ENCODE peak calls at places on chromosomes 16 and 17, in five cellular contexts. One of them, this sample, is unnamed.
A peak's percentile ranks its signal among the peaks of the same experiment; 100 is the strongest.

GRCh38 chr17:55067697-55068439 is 99.3 kb downstream of the STXBP4 start:
- DNase-seq in A673: peak; percentile 37
- DNase-seq in neural progenitor cell: no peak
- DNase-seq in pancreas: no peak
- DNase-seq in PC-3: peak; percentile 48
- DNase-seq in this sample: no peak

GRCh38 chr17:45976755-45977505 is 22.1 kb upstream of the STH start:
- DNase-seq in PC-3: no peak
- DNase-seq in A673: no peak
- DNase-seq in neural progenitor cell: no peak
- DNase-seq in pancreas: no peak
- DNase-seq in this sample: no peak

GRCh38 chr17:40362696-40363479 is 1.6 kb downstream of the GJD3 start:
- DNase-seq in A673: peak; percentile 71
- DNase-seq in pancreas: peak; percentile 74
- DNase-seq in neural progenitor cell: peak; percentile 92
- DNase-seq in PC-3: peak; percentile 75
- DNase-seq in this sample: peak; percentile 69

GRCh38 chr16:57357330-57358151 is 1.0 kb upstream of the CCL22 start:
- DNase-seq in pancreas: no peak
- DNase-seq in A673: no peak
- DNase-seq in neural progenitor cell: no peak
- DNase-seq in PC-3: no peak
- DNase-seq in this sample: no peak

GRCh38 chr17:1945621-1946020 is 79.5 kb downstream of the RTN4RL1 start:
- DNase-seq in neural progenitor cell: no peak
- DNase-seq in pancreas: no peak
- DNase-seq in PC-3: no peak
- DNase-seq in A673: no peak
- DNase-seq in this sample: no peak

GRCh38 chr17:19742495-19742894 is 5.6 kb downstream of the ALDH3A1 start:
- DNase-seq in A673: no peak
- DNase-seq in pancreas: no peak
- DNase-seq in neural progenitor cell: no peak
- DNase-seq in PC-3: no peak
- DNase-seq in this sample: no peak

GRCh38 chr16:15704545-15704987 is 54.5 kb downstream of the NDE1 start:
- DNase-seq in pancreas: peak; percentile 67
- DNase-seq in A673: peak; percentile 64
- DNase-seq in PC-3: peak; percentile 73
- DNase-seq in neural progenitor cell: peak; percentile 82
- DNase-seq in this sample: peak; percentile 64

GRCh38 chr17:54013117-54013516 is 190.4 kb downstream of the KIF2B start:
- DNase-seq in pancreas: no peak
- DNase-seq in A673: no peak
- DNase-seq in PC-3: no peak
- DNase-seq in neural progenitor cell: no peak
- DNase-seq in this sample: no peak

GRCh38 chr16:15825750-15826305 is 31.0 kb downstream of the MYH11 start:
- DNase-seq in pancreas: no peak
- DNase-seq in A673: no peak
- DNase-seq in PC-3: no peak
- DNase-seq in neural progenitor cell: no peak
- DNase-seq in this sample: no peak

GRCh38 chr16:31038993-31039392 is 5.6 kb downstream of the STX4 start:
- DNase-seq in PC-3: no peak
- DNase-seq in A673: no peak
- DNase-seq in neural progenitor cell: no peak
- DNase-seq in pancreas: no peak
- DNase-seq in this sample: no peak

GRCh38 chr17:75836605-75837004 is 7.6 kb downstream of the UNC13D start:
- DNase-seq in A673: no peak
- DNase-seq in PC-3: no peak
- DNase-seq in pancreas: no peak
- DNase-seq in neural progenitor cell: no peak
- DNase-seq in this sample: no peak

GRCh38 chr17:61837175-61838051 is 25.9 kb downstream of the BRIP1 start:
- DNase-seq in neural progenitor cell: peak; percentile 74
- DNase-seq in PC-3: peak; percentile 85
- DNase-seq in pancreas: peak; percentile 37
- DNase-seq in A673: peak; percentile 76
- DNase-seq in this sample: peak; percentile 9

GRCh38 chr17:50908140-50908859 is 42.1 kb upstream of the TOB1 start:
- DNase-seq in PC-3: peak; percentile 36
- DNase-seq in pancreas: no peak
- DNase-seq in neural progenitor cell: no peak
- DNase-seq in A673: no peak
- DNase-seq in this sample: no peak

GRCh38 chr17:45688353-45688752 is 95.8 kb upstream of the CRHR1 start:
- DNase-seq in neural progenitor cell: no peak
- DNase-seq in pancreas: no peak
- DNase-seq in A673: no peak
- DNase-seq in PC-3: peak; percentile 14
- DNase-seq in this sample: no peak

GRCh38 chr17:9410737-9411136 is 164.9 kb downstream of the STX8 start:
- DNase-seq in A673: no peak
- DNase-seq in PC-3: no peak
- DNase-seq in neural progenitor cell: no peak
- DNase-seq in pancreas: no peak
- DNase-seq in this sample: no peak

DNA sequence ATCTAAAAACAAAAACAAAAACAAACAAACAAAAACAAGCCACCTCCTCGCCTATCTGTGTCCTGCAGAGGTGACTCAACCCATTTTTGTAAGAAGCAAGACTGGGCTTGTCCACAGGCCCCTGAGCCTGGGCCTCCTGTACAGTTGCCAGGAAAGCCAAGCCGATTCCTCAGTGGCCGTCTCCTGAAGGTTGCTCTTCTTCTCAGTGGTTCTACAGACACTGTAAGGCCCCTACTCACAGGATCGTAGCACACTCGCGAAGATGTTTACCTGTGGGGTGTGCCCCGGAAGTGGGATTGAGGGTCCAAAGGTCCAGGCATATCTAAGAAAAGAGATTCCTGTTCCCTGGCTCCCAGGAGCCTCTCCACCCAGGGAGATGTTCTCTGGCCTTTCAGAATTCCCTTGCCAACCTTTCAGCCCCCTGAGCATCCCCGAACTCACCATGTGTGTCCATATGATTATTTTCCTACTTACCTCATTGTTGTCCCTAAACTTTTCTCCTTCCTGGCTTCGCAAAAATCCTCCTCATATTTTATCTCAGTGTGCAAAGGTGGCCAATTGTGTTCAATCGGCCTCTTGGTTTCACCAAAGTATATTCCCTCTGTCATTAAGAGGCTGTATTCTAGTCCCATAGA is 7.5 kb upstream of the CES3 start:
- DNase-seq in A673: no peak
- DNase-seq in PC-3: no peak
- DNase-seq in neural progenitor cell: no peak
- DNase-seq in pancreas: no peak
- DNase-seq in this sample: no peak
- TF ChIP-seq CTCF in A673: no peak
- TF ChIP-seq CTCF in PC-3: no peak
- TF ChIP-seq CTCF in neural progenitor cell: no peak
- TF ChIP-seq CTCF in pancreas: no peak
- TF ChIP-seq CTCF in this sample: no peak

DNA sequence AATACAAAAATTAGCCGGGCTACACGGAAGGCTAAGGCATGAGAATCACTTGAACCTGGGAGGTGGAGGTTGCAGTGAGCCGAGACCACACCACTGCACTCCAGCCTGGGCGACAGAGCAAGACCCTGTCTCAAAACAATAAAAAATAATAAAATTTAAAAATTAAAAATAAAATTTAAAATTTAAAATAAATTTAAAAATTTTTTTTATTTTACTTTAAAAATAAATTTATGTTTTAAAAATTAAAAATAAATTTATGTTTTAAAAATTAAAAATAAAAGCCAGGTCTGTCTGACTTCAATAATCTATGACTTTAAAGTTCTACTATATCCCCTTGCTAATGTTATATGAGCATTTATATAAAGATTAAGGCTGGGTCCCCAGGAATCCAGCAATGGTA is 140.3 kb upstream of the NOL11 start:
- DNase-seq in pancreas: no peak
- DNase-seq in PC-3: no peak
- DNase-seq in neural progenitor cell: no peak
- DNase-seq in A673: no peak
- DNase-seq in this sample: no peak
- H3K27ac ChIP-seq in pancreas: peak overlapping the region; percentile 33
- H3K27ac ChIP-seq in PC-3: no peak overlapping the region
- H3K27ac ChIP-seq in neural progenitor cell: no peak overlapping the region
- H3K27ac ChIP-seq in A673: no peak overlapping the region
- H3K27ac ChIP-seq in this sample: no peak overlapping the region

GRCh38 chr16:853981-854807 is 53.7 kb upstream of the GNG13 start:
- DNase-seq in PC-3: no peak
- DNase-seq in pancreas: peak; percentile 20
- DNase-seq in neural progenitor cell: no peak
- DNase-seq in A673: no peak
- DNase-seq in this sample: no peak
- H3K9me3 ChIP-seq in PC-3: no peaks in the 10 kb centered on the region
- H3K9me3 ChIP-seq in pancreas: no peaks in the 10 kb centered on the region
- H3K9me3 ChIP-seq in neural progenitor cell: no peaks in the 10 kb centered on the region
- H3K9me3 ChIP-seq in A673: peaks cover 12% of the 10 kb centered on the region
- H3K9me3 ChIP-seq in this sample: no peaks in the 10 kb centered on the region

GRCh38 chr16:67653131-67654068 is 6.7 kb downstream of the ACD start:
- DNase-seq in PC-3: no peak
- DNase-seq in A673: peak; percentile 60
- DNase-seq in pancreas: peak; percentile 49
- DNase-seq in neural progenitor cell: peak; percentile 51
- DNase-seq in this sample: no peak
- TF ChIP-seq CTCF in PC-3: peak; percentile 28
- TF ChIP-seq CTCF in A673: peak; percentile 21
- TF ChIP-seq CTCF in pancreas: no peak
- TF ChIP-seq CTCF in neural progenitor cell: peak; percentile 40
- TF ChIP-seq CTCF in this sample: no peak

DNA sequence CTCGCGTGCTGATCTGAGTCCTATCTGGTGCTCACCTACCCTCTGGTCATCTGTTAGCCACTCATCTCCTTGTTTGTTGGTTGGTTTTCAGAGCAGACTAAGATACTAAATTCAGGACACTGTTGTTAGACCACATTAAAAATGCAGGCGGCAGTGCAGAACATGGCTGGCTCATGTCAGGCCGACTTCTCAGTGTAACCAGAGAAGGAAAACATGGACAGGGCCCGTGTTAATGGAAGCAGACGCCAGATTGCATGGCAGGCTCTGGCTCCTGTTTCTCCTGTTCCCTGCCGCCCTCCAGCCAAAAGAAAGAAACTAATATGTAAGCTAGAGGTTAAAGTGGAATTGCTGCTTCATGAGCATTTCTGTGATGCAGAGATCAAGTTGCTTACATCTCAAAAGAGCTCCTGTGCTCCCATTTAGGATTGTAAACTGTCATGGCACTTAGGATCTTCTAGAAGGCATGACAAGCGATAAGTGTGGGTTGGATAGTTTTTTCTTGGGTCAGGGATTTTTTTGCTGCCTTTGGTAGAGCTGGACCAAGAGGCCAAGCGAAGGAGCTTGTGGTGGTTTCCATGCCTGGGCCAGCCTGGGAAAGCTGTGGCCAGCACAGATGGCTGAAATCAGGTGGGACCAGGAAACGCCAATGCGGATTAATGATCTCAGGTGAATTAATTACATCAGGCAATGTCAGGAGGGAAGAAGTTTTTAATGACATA is 56.1 kb downstream of the YPEL2 start:
- DNase-seq in pancreas: no peak
- DNase-seq in neural progenitor cell: no peak
- DNase-seq in PC-3: no peak
- DNase-seq in A673: no peak
- DNase-seq in this sample: no peak
- H3K27ac ChIP-seq in pancreas: no peak overlapping the region
- H3K27ac ChIP-seq in neural progenitor cell: no peak overlapping the region
- H3K27ac ChIP-seq in PC-3: no peak overlapping the region
- H3K27ac ChIP-seq in A673: no peak overlapping the region
- H3K27ac ChIP-seq in this sample: no peak overlapping the region

GRCh38 chr17:70308619-70309018 is 139.3 kb downstream of the KCNJ2 start:
- DNase-seq in PC-3: no peak
- DNase-seq in neural progenitor cell: no peak
- DNase-seq in pancreas: no peak
- DNase-seq in A673: no peak
- DNase-seq in this sample: no peak
- H3K9me3 ChIP-seq in PC-3: no peaks in the 10 kb centered on the region
- H3K9me3 ChIP-seq in neural progenitor cell: no peaks in the 10 kb centered on the region
- H3K9me3 ChIP-seq in pancreas: no peaks in the 10 kb centered on the region
- H3K9me3 ChIP-seq in A673: no peaks in the 10 kb centered on the region
- H3K9me3 ChIP-seq in this sample: no peaks in the 10 kb centered on the region

GRCh38 chr16:3150346-3151218 is 15.8 kb downstream of the ZNF213 start:
- DNase-seq in PC-3: peak; percentile 99
- DNase-seq in neural progenitor cell: peak; percentile 99
- DNase-seq in pancreas: peak; percentile 98
- DNase-seq in A673: peak; percentile 98
- DNase-seq in this sample: peak; percentile 99
- TF ChIP-seq CTCF in PC-3: no peak
- TF ChIP-seq CTCF in neural progenitor cell: no peak
- TF ChIP-seq CTCF in pancreas: no peak
- TF ChIP-seq CTCF in A673: no peak
- TF ChIP-seq CTCF in this sample: no peak

GRCh38 chr17:38669520-38669919 is 5.2 kb downstream of the EPOP start:
- DNase-seq in A673: no peak
- DNase-seq in pancreas: no peak
- DNase-seq in PC-3: no peak
- DNase-seq in neural progenitor cell: no peak
- DNase-seq in this sample: no peak

GRCh38 chr17:38667099-38667786 is 7.5 kb downstream of the EPOP start:
- DNase-seq in PC-3: peak; percentile 74
- DNase-seq in pancreas: peak; percentile 67
- DNase-seq in A673: peak; percentile 64
- DNase-seq in neural progenitor cell: peak; percentile 88
- DNase-seq in this sample: peak; percentile 27

GRCh38 chr17:38671939-38672720 is 2.6 kb downstream of the EPOP start:
- DNase-seq in PC-3: no peak
- DNase-seq in neural progenitor cell: peak; percentile 54
- DNase-seq in pancreas: no peak
- DNase-seq in A673: no peak
- DNase-seq in this sample: no peak

GRCh38 chr17:38663964-38664644 is 10.7 kb downstream of the EPOP start:
- DNase-seq in pancreas: no peak
- DNase-seq in PC-3: no peak
- DNase-seq in neural progenitor cell: no peak
- DNase-seq in A673: no peak
- DNase-seq in this sample: no peak

GRCh38 chr17:38667787-38668122 is 7.0 kb downstream of the EPOP start:
- DNase-seq in A673: no peak
- DNase-seq in PC-3: no peak
- DNase-seq in pancreas: no peak
- DNase-seq in neural progenitor cell: no peak
- DNase-seq in this sample: no peak
- H3K27ac ChIP-seq in A673: no peak overlapping the region
- H3K27ac ChIP-seq in PC-3: no peak overlapping the region
- H3K27ac ChIP-seq in pancreas: no peak overlapping the region
- H3K27ac ChIP-seq in neural progenitor cell: no peak overlapping the region
- H3K27ac ChIP-seq in this sample: no peak overlapping the region

GRCh38 chr16:3377917-3378316 is 22.2 kb downstream of the OR2C1 start:
- DNase-seq in neural progenitor cell: no peak
- DNase-seq in PC-3: no peak
- DNase-seq in A673: no peak
- DNase-seq in pancreas: no peak
- DNase-seq in this sample: no peak
- H3K9me3 ChIP-seq in neural progenitor cell: peaks cover 22% of the 10 kb centered on the region
- H3K9me3 ChIP-seq in PC-3: peaks cover 16% of the 10 kb centered on the region
- H3K9me3 ChIP-seq in A673: peaks cover 46% of the 10 kb centered on the region
- H3K9me3 ChIP-seq in pancreas: peaks cover 10% of the 10 kb centered on the region
- H3K9me3 ChIP-seq in this sample: peaks cover 81% of the 10 kb centered on the region